ENCODE peak calls at places on chromosome 13, in five cellular contexts. Y is IMR-90; I is CD8-positive, alpha-beta memory T cell; P is transverse colon; X is cardiac muscle cell. F is an unnamed sample.

GRCh38 chr13:35621989-35622388 is 145.5 kb upstream of the MAB21L1 start:
- DNase-seq in Y (peak; percentile 2), I (no peak), P (no peak), X (peak; percentile 24), F (no peak)

GRCh38 chr13:42022796-42023493 is 25.5 kb upstream of the DGKH start:
- DNase-seq in Y (no peak), I (no peak), P (no peak), X (peak; percentile 42), F (no peak)

GRCh38 chr13:73715910-73716257 is 418.3 kb downstream of the KLF12 start:
- DNase-seq in Y (no peak), I (no peak), P (no peak), X (no peak), F (no peak)

GRCh38 chr13:40329682-40330485 is 336.6 kb downstream of the FOXO1 start:
- DNase-seq in Y (no peak), I (no peak), P (no peak), X (peak; percentile 61), F (no peak)

GRCh38 chr13:36357692-36358091 is 11.5 kb upstream of the SPART start:
- DNase-seq in Y (no peak), I (no peak), P (no peak), X (peak; percentile 59), F (no peak)

GRCh38 chr13:66887088-66887487 is 343.0 kb downstream of the PCDH9 start:
- DNase-seq in Y (peak; percentile 57), I (no peak), P (no peak), X (peak; percentile 65), F (no peak)

GRCh38 chr13:56424246-56424645 is 716.5 kb upstream of the PRR20A start:
- DNase-seq in Y (no peak), I (no peak), P (no peak), X (no peak), F (no peak)

GRCh38 chr13:27621366-27622101 is at the start of gene POLR1D:
- DNase-seq in Y (peak; percentile 65), I (peak; percentile 89), P (peak; percentile 89), X (peak; percentile 77), F (peak; percentile 90)

GRCh38 chr13:84211048-84211447 is 328.8 kb upstream of the SLITRK1 start:
- DNase-seq in Y (no peak), I (no peak), P (no peak), X (no peak), F (no peak)

GRCh38 chr13:44951184-44951583 is 38.1 kb downstream of the NUFIP1 start:
- DNase-seq in Y (peak; percentile 43), I (no peak), P (no peak), X (no peak), F (no peak)

GRCh38 chr13:70502944-70503343 is 394.7 kb upstream of the KLHL1 start:
- DNase-seq in Y (no peak), I (no peak), P (no peak), X (no peak), F (no peak)

GRCh38 chr13:39329182-39329639 is 273.8 kb downstream of the LHFPL6 start:
- DNase-seq in Y (no peak), I (no peak), P (peak; percentile 17), X (peak; percentile 45), F (no peak)

GRCh38 chr13:36370108-36370429 is 23.9 kb upstream of the SPART start:
- DNase-seq in Y (no peak), I (no peak), P (no peak), X (no peak), F (no peak)

GRCh38 chr13:37495046-37495445 is 103.5 kb downstream of the POSTN start:
- DNase-seq in Y (peak; percentile 10), I (no peak), P (no peak), X (no peak), F (no peak)

GRCh38 chr13:20808874-20809273 is 35.1 kb upstream of the EEF1AKMT1 start:
- DNase-seq in Y (no peak), I (no peak), P (no peak), X (no peak), F (no peak)

GRCh38 chr13:59354665-59355064 is 809.1 kb downstream of the DIAPH3 start:
- DNase-seq in Y (no peak), I (no peak), P (no peak), X (no peak), F (no peak)

GRCh38 chr13:33174491-33174890 is 111.1 kb downstream of the STARD13 start:
- DNase-seq in Y (no peak), I (no peak), P (no peak), X (no peak), F (no peak)

GRCh38 chr13:33178197-33178699 is 107.3 kb downstream of the STARD13 start:
- DNase-seq in Y (no peak), I (no peak), P (no peak), X (no peak), F (no peak)

GRCh38 chr13:33176526-33176925 is 109.0 kb downstream of the STARD13 start:
- DNase-seq in Y (peak; percentile 74), I (no peak), P (no peak), X (no peak), F (no peak)

GRCh38 chr13:33174980-33175379 is 110.6 kb downstream of the STARD13 start:
- DNase-seq in Y (peak; percentile 36), I (no peak), P (no peak), X (peak; percentile 44), F (no peak)

DNA sequence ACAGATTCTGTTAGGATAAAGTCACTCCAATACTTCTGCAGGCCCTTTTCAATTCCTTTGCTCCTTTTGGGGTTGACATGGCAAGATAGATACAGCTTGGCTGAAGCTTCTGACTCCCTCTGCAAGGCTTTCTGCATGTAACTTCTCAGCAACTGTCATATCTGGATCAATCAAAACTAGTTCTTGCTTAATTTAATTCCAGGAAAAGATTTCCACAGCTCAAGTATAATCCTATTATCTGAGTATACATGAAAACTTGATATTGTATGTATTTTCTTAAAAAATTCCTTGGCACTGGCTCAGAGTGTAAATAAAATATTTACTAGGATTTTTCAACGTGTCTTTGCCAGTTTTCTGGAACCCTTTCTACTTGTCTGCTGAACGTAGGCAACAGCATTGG is 109.6 kb downstream of the STARD13 start:
- DNase-seq in Y (no peak), I (no peak), P (no peak), X (no peak), F (no peak)
- H3K27me3 ChIP-seq in Y (no peaks in the 10 kb centered on the region), I (no peaks in the 10 kb centered on the region), P (no peaks in the 10 kb centered on the region), X (no peaks in the 10 kb centered on the region), F (peaks cover 5% of the 10 kb centered on the region)

GRCh38 chr13:113058988-113059850 is 46.4 kb upstream of the F7 start:
- DNase-seq in Y (no peak), I (no peak), P (no peak), X (peak; percentile 16), F (no peak)
- H3K4me1 ChIP-seq in Y (no peaks in the 10 kb centered on the region), I (no peaks in the 10 kb centered on the region), P (no peaks in the 10 kb centered on the region), X (no peaks in the 10 kb centered on the region), F (no peaks in the 10 kb centered on the region)

GRCh38 chr13:112154301-112155060 is 87.5 kb downstream of the SOX1 start:
- DNase-seq in Y (no peak), I (no peak), P (no peak), X (no peak), F (no peak)

GRCh38 chr13:112160558-112160957 is 93.6 kb downstream of the SOX1 start:
- DNase-seq in Y (no peak), I (no peak), P (no peak), X (no peak), F (no peak)

GRCh38 chr13:112158961-112159360 is 92.0 kb downstream of the SOX1 start:
- DNase-seq in Y (no peak), I (no peak), P (no peak), X (no peak), F (no peak)

GRCh38 chr13:112161441-112162301 is 94.7 kb downstream of the SOX1 start:
- DNase-seq in Y (no peak), I (no peak), P (no peak), X (no peak), F (no peak)

GRCh38 chr13:112159575-112160547 is 92.9 kb downstream of the SOX1 start:
- DNase-seq in Y (no peak), I (no peak), P (peak; percentile 87), X (no peak), F (no peak)
- H3K27me3 ChIP-seq in Y (no peaks in the 10 kb centered on the region), I (no peaks in the 10 kb centered on the region), P (no peaks in the 10 kb centered on the region), X (no peaks in the 10 kb centered on the region), F (no peaks in the 10 kb centered on the region)

GRCh38 chr13:98976941-98977340 is 923 bp downstream of the DOCK9 start:
- DNase-seq in Y (peak; percentile 12), I (no peak), P (no peak), X (peak; percentile 48), F (no peak)
- H3K4me1 ChIP-seq in Y (peaks cover 9% of the 10 kb centered on the region), I (peaks cover 69% of the 10 kb centered on the region), P (peaks cover 25% of the 10 kb centered on the region), X (peaks cover 50% of the 10 kb centered on the region), F (peaks cover 2% of the 10 kb centered on the region)

DNA sequence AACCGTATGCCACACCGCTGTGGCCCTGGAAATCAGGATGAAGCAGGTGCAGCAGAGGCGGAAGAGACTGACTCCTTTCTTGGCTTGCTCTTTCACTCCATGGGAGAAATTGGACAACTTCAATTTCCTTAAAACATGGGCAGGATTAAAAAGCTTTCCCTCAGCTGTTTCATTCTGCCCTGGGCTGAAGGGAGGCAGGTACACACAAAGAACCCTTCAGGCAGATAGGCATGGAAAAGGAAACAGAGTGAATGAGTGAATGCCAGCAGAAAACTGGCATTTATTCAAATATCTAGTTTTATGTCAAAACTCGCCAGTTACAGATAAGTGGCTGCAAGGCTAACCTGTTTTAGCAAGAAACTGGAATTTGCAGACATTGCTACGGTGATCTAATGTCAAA is 71.0 kb upstream of the SLC15A1 start:
- DNase-seq in Y (no peak), I (no peak), P (no peak), X (no peak), F (no peak)
- H3K27me3 ChIP-seq in Y (no peaks in the 10 kb centered on the region), I (no peaks in the 10 kb centered on the region), P (no peaks in the 10 kb centered on the region), X (no peaks in the 10 kb centered on the region), F (no peaks in the 10 kb centered on the region)

GRCh38 chr13:51624207-51624606 is 39.9 kb downstream of the WDFY2 start:
- DNase-seq in Y (no peak), I (no peak), P (no peak), X (no peak), F (no peak)
- H3K4me1 ChIP-seq in Y (peaks cover 20% of the 10 kb centered on the region), I (peaks cover 5% of the 10 kb centered on the region), P (no peaks in the 10 kb centered on the region), X (peaks cover 8% of the 10 kb centered on the region), F (peaks cover 5% of the 10 kb centered on the region)

GRCh38 chr13:101893021-101893420 is 440.5 kb downstream of the ITGBL1 start:
- DNase-seq in Y (no peak), I (no peak), P (no peak), X (no peak), F (no peak)

DNA sequence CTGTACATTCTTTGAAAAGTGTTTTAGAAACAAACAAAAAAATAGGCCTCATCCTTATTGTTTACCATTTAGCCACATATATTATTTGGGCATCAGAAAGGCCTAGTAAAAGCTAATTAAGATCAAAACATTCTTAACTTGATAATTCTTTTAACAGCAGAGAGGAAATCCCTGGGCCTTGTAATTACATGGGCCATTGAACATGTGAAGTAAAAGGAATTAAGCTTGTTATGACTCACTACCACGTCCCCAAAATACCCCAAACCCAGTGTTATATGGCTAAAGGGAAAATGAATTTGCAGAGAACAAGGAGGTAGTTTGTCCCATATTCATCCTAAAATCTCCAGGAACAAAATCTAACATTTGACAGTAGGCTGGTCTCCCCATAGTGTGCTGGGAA is 439.8 kb downstream of the ITGBL1 start:
- DNase-seq in Y (no peak), I (no peak), P (no peak), X (no peak), F (no peak)
- H3K27me3 ChIP-seq in Y (no peaks in the 10 kb centered on the region), I (no peaks in the 10 kb centered on the region), P (no peaks in the 10 kb centered on the region), X (peaks cover 28% of the 10 kb centered on the region), F (no peaks in the 10 kb centered on the region)

GRCh38 chr13:95706356-95706755 is 29.4 kb downstream of the DNAJC3 start:
- DNase-seq in Y (no peak), I (no peak), P (no peak), X (no peak), F (no peak)
- H3K4me1 ChIP-seq in Y (peaks cover 2% of the 10 kb centered on the region), I (peaks cover 24% of the 10 kb centered on the region), P (peaks cover 5% of the 10 kb centered on the region), X (no peaks in the 10 kb centered on the region), F (peaks cover 22% of the 10 kb centered on the region)

F was measured in CD4-positive, CD25-positive, alpha-beta regulatory T cell.